ENCODE peak calls at places on chromosome 17, in seven cellular contexts. One of them, this sample, is unnamed.
A peak's percentile ranks its signal among the peaks of the same experiment; 100 is the strongest.

GRCh38 chr17:81340606-81341346 is 45.7 kb upstream of the SLC38A10 start:
- DNase-seq in EL: no peak
- DNase-seq in activated naive CD8-positive, alpha-beta T cell treated with anti-CD3 and anti-CD28 coated beads for 36 hours: no peak
- DNase-seq in upper lobe of right lung: no peak
- DNase-seq in NCI-H1105 treated with DMSO at 0.1 percent for 48 hours: no peak
- DNase-seq in M059J: no peak
- DNase-seq in HFF-Myc: no peak
- DNase-seq in this sample: peak; percentile 65

GRCh38 chr17:1829189-1829578 is 518 bp downstream of the SMYD4 start:
- DNase-seq in M059J: peak; percentile 19
- DNase-seq in EL: peak; percentile 19
- DNase-seq in activated naive CD8-positive, alpha-beta T cell treated with anti-CD3 and anti-CD28 coated beads for 36 hours: no peak
- DNase-seq in upper lobe of right lung: no peak
- DNase-seq in HFF-Myc: no peak
- DNase-seq in NCI-H1105 treated with DMSO at 0.1 percent for 48 hours: no peak
- DNase-seq in this sample: no peak

GRCh38 chr17:20066253-20066652 is 57.1 kb downstream of the SPECC1 start:
- DNase-seq in activated naive CD8-positive, alpha-beta T cell treated with anti-CD3 and anti-CD28 coated beads for 36 hours: no peak
- DNase-seq in upper lobe of right lung: no peak
- DNase-seq in NCI-H1105 treated with DMSO at 0.1 percent for 48 hours: no peak
- DNase-seq in HFF-Myc: peak; percentile 16
- DNase-seq in EL: peak; percentile 67
- DNase-seq in M059J: peak; percentile 88
- DNase-seq in this sample: peak; percentile 81

GRCh38 chr17:63447688-63448005 is 1.5 kb upstream of the CYB561 start:
- DNase-seq in HFF-Myc: no peak
- DNase-seq in activated naive CD8-positive, alpha-beta T cell treated with anti-CD3 and anti-CD28 coated beads for 36 hours: no peak
- DNase-seq in NCI-H1105 treated with DMSO at 0.1 percent for 48 hours: no peak
- DNase-seq in EL: no peak
- DNase-seq in M059J: no peak
- DNase-seq in upper lobe of right lung: no peak
- DNase-seq in this sample: no peak

GRCh38 chr17:67576471-67576870 is 141.3 kb upstream of the NOL11 start:
- DNase-seq in M059J: no peak
- DNase-seq in activated naive CD8-positive, alpha-beta T cell treated with anti-CD3 and anti-CD28 coated beads for 36 hours: no peak
- DNase-seq in HFF-Myc: no peak
- DNase-seq in NCI-H1105 treated with DMSO at 0.1 percent for 48 hours: no peak
- DNase-seq in upper lobe of right lung: no peak
- DNase-seq in EL: no peak
- DNase-seq in this sample: no peak

GRCh38 chr17:74444406-74444805 is 12.5 kb downstream of the GPRC5C start:
- DNase-seq in NCI-H1105 treated with DMSO at 0.1 percent for 48 hours: no peak
- DNase-seq in M059J: peak; percentile 64
- DNase-seq in EL: no peak
- DNase-seq in upper lobe of right lung: peak; percentile 70
- DNase-seq in HFF-Myc: no peak
- DNase-seq in activated naive CD8-positive, alpha-beta T cell treated with anti-CD3 and anti-CD28 coated beads for 36 hours: no peak
- DNase-seq in this sample: no peak

GRCh38 chr17:32774286-32775084 is 102.4 kb downstream of the MYO1D start:
- DNase-seq in EL: no peak
- DNase-seq in M059J: no peak
- DNase-seq in upper lobe of right lung: no peak
- DNase-seq in NCI-H1105 treated with DMSO at 0.1 percent for 48 hours: no peak
- DNase-seq in HFF-Myc: no peak
- DNase-seq in activated naive CD8-positive, alpha-beta T cell treated with anti-CD3 and anti-CD28 coated beads for 36 hours: no peak
- DNase-seq in this sample: no peak

GRCh38 chr17:38741853-38742421 is 6.2 kb downstream of the PCGF2 start:
- DNase-seq in activated naive CD8-positive, alpha-beta T cell treated with anti-CD3 and anti-CD28 coated beads for 36 hours: no peak
- DNase-seq in upper lobe of right lung: peak; percentile 79
- DNase-seq in EL: no peak
- DNase-seq in HFF-Myc: no peak
- DNase-seq in NCI-H1105 treated with DMSO at 0.1 percent for 48 hours: peak; percentile 62
- DNase-seq in M059J: no peak
- DNase-seq in this sample: no peak

GRCh38 chr17:57368637-57369336 is 112.5 kb downstream of the MSI2 start:
- DNase-seq in M059J: no peak
- DNase-seq in HFF-Myc: no peak
- DNase-seq in upper lobe of right lung: no peak
- DNase-seq in EL: no peak
- DNase-seq in NCI-H1105 treated with DMSO at 0.1 percent for 48 hours: no peak
- DNase-seq in activated naive CD8-positive, alpha-beta T cell treated with anti-CD3 and anti-CD28 coated beads for 36 hours: no peak
- DNase-seq in this sample: no peak

GRCh38 chr17:81057079-81057730 is 22.3 kb downstream of the BAIAP2 start:
- DNase-seq in activated naive CD8-positive, alpha-beta T cell treated with anti-CD3 and anti-CD28 coated beads for 36 hours: no peak
- DNase-seq in upper lobe of right lung: peak; percentile 91
- DNase-seq in EL: no peak
- DNase-seq in NCI-H1105 treated with DMSO at 0.1 percent for 48 hours: no peak
- DNase-seq in M059J: no peak
- DNase-seq in HFF-Myc: no peak
- DNase-seq in this sample: no peak

GRCh38 chr17:17056167-17056562 is 13.9 kb downstream of the MPRIP start:
- DNase-seq in upper lobe of right lung: peak; percentile 66
- DNase-seq in M059J: no peak
- DNase-seq in NCI-H1105 treated with DMSO at 0.1 percent for 48 hours: no peak
- DNase-seq in EL: peak; percentile 46
- DNase-seq in activated naive CD8-positive, alpha-beta T cell treated with anti-CD3 and anti-CD28 coated beads for 36 hours: no peak
- DNase-seq in HFF-Myc: no peak
- DNase-seq in this sample: peak; percentile 59